ENCODE peak calls at places on chromosomes 6 and 20, in five cellular contexts. T, M, O, V and E are unnamed samples.

GRCh38 chr6:117601811-117602150 is 530 bp downstream of the GOPC start:
- DNase-seq in T (no peak), M (no peak), O (peak; percentile 51), V (no peak), E (no peak)

GRCh38 chr20:33240923-33241322 is 5.1 kb downstream of the BPIFA1 start:
- DNase-seq in T (no peak), M (no peak), O (no peak), V (no peak), E (no peak)

GRCh38 chr6:18047406-18047805 is 60.0 kb upstream of the KIF13A start:
- DNase-seq in T (no peak), M (no peak), O (no peak), V (no peak), E (no peak)

GRCh38 chr6:2951723-2952122 is 19.6 kb downstream of the SERPINB6 start:
- DNase-seq in T (no peak), M (no peak), O (no peak), V (no peak), E (no peak)

GRCh38 chr20:40191573-40191972 is 497.5 kb downstream of the MAFB start:
- DNase-seq in T (no peak), M (no peak), O (no peak), V (no peak), E (no peak)

GRCh38 chr6:45590225-45590624 is 212.5 kb upstream of the SUPT3H start:
- DNase-seq in T (no peak), M (no peak), O (no peak), V (no peak), E (no peak)

GRCh38 chr6:135703621-135704020 is 147.9 kb upstream of the PDE7B start:
- DNase-seq in T (no peak), M (no peak), O (no peak), V (no peak), E (no peak)

GRCh38 chr6:84785676-84786075 is 21.3 kb upstream of the TBX18 start:
- DNase-seq in T (no peak), M (no peak), O (no peak), V (no peak), E (no peak)

GRCh38 chr6:115610646-115611045 is 450.0 kb downstream of the FRK start:
- DNase-seq in T (no peak), M (no peak), O (no peak), V (no peak), E (no peak)

GRCh38 chr6:81130969-81131368 is 621.5 kb downstream of the TENT5A start:
- DNase-seq in T (no peak), M (no peak), O (no peak), V (no peak), E (no peak)

GRCh38 chr6:2229742-2230141 is 15.7 kb downstream of the GMDS start:
- DNase-seq in T (no peak), M (no peak), O (no peak), V (no peak), E (no peak)

GRCh38 chr20:16475225-16475624 is 98.0 kb downstream of the KIF16B start:
- DNase-seq in T (no peak), M (no peak), O (no peak), V (no peak), E (no peak)

GRCh38 chr20:35771367-35771688 is 487 bp upstream of the PHF20 start:
- DNase-seq in T (no peak), M (no peak), O (no peak), V (no peak), E (no peak)

GRCh38 chr6:14542670-14543366 is 425.2 kb downstream of the CD83 start:
- DNase-seq in T (peak; percentile 37), M (no peak), O (peak; percentile 58), V (no peak), E (no peak)

GRCh38 chr6:156919370-156919769 is 142.2 kb downstream of the ARID1B start:
- DNase-seq in T (no peak), M (no peak), O (no peak), V (no peak), E (no peak)

GRCh38 chr20:62067547-62068260 is 2.0 kb upstream of the TAF4 start:
- DNase-seq in T (no peak), M (peak; percentile 27), O (no peak), V (peak; percentile 14), E (no peak)

GRCh38 chr20:43550456-43550855 is 8.4 kb upstream of the SGK2 start:
- DNase-seq in T (no peak), M (no peak), O (no peak), V (no peak), E (no peak)

GRCh38 chr6:53979468-53980067 is 131.7 kb upstream of the MLIP start:
- DNase-seq in T (no peak), M (peak; percentile 23), O (no peak), V (peak; percentile 41), E (no peak)